ENCODE peak calls at places on chromosomes 7 and 10, in five cellular contexts. V is gastrocnemius medialis, I is Peyer's patch, Q is cardiac muscle cell, T is HFF-Myc. B is an unnamed sample.

GRCh38 chr10:129936266-129936922 is 27.7 kb downstream of the EBF3 start:
- DNase-seq in I (peak), V (no peak), Q (no peak), T (no peak), B (peak)

GRCh38 chr7:137681657-137682562 is 164.9 kb downstream of the DGKI start:
- DNase-seq in I (no peak), T (no peak), V (no peak), Q (peak), B (no peak)

GRCh38 chr10:3777876-3778707 is 6.9 kb downstream of the KLF6 start:
- DNase-seq in V (no peak), T (no peak), I (peak), Q (peak), B (no peak)

GRCh38 chr7:121798896-121799295 is 74.1 kb upstream of the PTPRZ1 start:
- DNase-seq in Q (no peak), V (no peak), T (no peak), I (no peak), B (no peak)

GRCh38 chr10:64091889-64092288 is 570.7 kb downstream of the REEP3 start:
- DNase-seq in I (no peak), T (no peak), Q (peak), V (no peak), B (peak)

GRCh38 chr10:30825495-30825894 is 195.9 kb upstream of the LYZL2 start:
- DNase-seq in T (no peak), V (no peak), I (no peak), Q (no peak), B (no peak)

GRCh38 chr10:72802291-72803118 is 91.0 kb upstream of the OIT3 start:
- DNase-seq in I (no peak), V (no peak), Q (peak), T (no peak), B (no peak)

GRCh38 chr10:132213917-132214316 is 27.2 kb downstream of the DPYSL4 start:
- DNase-seq in T (no peak), V (no peak), I (no peak), Q (no peak), B (no peak)

GRCh38 chr7:29955799-29956476 is 33.7 kb downstream of the SCRN1 start:
- DNase-seq in Q (no peak), I (peak), V (no peak), T (no peak), B (peak)

GRCh38 chr7:77184990-77185389 is 14.6 kb downstream of the FGL2 start:
- DNase-seq in I (no peak), Q (peak), V (no peak), T (no peak), B (no peak)

DNA sequence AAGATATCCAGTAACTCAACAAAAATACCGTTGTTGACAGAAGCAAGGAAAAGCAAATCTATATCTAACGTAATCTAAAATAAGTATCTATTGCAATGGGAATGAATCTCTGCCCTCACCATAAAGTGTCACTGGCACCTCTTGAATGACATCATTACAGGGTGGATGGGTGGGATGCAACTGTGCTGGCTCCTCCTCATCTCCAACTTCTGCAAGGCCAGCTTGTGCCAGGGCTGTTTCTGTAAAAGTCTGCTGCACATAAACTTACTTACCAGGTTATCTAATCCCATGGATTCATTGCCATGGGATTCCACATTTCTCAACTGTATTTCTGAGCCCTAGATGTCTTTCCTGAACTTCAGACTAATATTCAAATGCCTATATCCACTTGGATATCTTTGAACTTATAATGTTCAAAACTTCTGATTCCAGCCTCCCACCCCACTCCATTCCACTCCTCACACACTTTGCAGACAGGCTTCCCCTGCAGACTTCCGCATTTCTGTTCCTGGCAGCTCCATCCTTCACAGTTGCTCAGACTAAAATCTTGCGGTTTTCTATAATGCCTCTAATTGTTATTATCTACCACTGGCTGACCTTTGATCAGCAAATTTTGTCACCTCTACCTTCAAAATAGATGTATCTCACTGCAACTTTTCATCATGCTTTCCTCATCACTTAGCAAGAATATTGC is 10.7 kb downstream of the FGL2 start:
- DNase-seq in V (no peak), Q (no peak), I (no peak), T (no peak), B (no peak)
- TF ChIP-seq CTCF in V (no peak), Q (no peak), I (no peak), T (no peak), B (no peak)

DNA sequence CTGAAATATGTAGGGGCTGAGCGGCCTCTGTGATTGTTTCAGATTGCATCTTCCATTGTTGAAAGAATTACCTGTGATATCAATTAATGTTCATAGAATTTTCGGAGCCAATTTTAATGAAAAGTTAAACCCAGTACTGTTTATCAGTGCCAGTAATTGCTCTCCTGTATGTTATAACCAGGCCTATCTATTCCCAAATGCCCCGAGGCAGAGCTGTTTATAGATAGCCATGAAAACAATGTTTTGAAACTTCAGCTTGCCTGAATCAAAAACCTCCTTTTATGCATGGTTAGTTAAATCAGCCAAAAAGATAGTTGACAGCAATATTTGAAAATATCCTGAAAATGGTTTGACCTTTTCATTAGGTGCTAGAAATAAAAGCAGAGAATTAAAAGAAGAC is 50.1 kb upstream of the HDAC9 start:
- DNase-seq in T (no peak), V (no peak), Q (no peak), I (no peak), B (no peak)
- TF ChIP-seq CTCF in T (no peak), V (no peak), Q (no peak), I (no peak), B (no peak)

DNA sequence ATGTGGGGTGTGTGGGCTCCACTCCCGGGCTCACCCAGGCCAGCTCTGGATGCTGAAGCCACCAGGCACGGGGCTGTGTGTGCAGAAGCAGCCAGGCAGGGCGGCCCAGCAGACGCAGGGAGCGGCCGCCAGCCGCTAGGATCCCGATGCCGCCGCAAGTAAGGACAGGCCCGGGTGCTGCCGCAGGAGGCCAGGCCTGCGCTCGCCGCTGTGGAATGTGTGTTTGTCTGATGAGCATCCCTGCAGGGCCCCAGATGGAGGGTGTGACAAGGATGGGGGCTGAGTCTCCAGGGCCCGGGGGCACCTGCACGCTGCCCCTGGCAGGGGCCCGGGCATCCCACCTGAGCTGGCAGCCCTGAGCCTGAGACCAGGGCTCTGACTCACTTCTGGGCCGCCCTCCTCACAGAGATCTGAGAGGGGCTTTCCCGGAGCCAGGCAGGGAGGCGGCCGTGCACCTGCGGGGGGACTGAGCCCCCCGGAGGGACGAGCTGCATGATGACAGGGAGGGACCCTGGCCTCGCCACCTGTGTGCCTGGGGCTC is 101.5 kb downstream of the FOXL3 start:
- DNase-seq in I (peak), Q (no peak), T (no peak), V (peak), B (no peak)
- TF ChIP-seq CTCF in I (no peak), Q (no peak), T (no peak), V (no peak), B (no peak)

GRCh38 chr7:55975944-55976633 is 11.7 kb downstream of the NIPSNAP2 start:
- DNase-seq in Q (no peak), I (no peak), T (no peak), V (no peak), B (no peak)
- TF ChIP-seq CTCF in Q (no peak), I (no peak), T (no peak), V (no peak), B (no peak)

DNA sequence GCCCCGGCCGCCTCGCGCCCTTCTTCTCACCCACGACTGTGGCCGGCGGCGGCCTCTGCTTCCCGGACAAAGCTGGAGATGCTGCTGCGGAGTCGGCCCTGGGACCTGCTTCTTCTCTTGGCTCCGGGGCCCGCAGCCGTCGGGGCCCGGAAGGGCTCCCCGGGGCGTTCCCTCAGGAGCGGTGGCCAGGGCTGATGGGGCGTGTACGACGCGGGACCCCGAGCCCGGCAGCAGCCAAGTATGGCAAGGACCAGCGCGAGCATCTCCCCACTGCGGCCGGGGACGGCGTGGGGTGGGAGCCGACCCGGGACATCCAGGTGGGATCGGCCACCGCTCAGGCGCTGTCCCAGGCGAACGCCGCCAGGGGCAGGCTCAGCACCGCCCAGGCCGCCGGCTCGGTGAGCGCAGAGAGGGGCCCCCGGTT is 27.6 kb upstream of the BMS1 start:
- DNase-seq in V (no peak), Q (no peak), I (no peak), T (no peak), B (peak)
- TF ChIP-seq CTCF in V (no peak), Q (peak), I (no peak), T (no peak), B (peak)

GRCh38 chr10:26624017-26624416 is 73.5 kb upstream of the PDSS1 start:
- DNase-seq in V (no peak), Q (no peak), I (no peak), T (no peak), B (no peak)

GRCh38 chr10:26622891-26623290 is 74.6 kb upstream of the PDSS1 start:
- DNase-seq in V (no peak), Q (no peak), T (no peak), I (no peak), B (no peak)

GRCh38 chr10:26626066-26626465 is 71.4 kb upstream of the PDSS1 start:
- DNase-seq in I (no peak), Q (no peak), V (no peak), T (no peak), B (no peak)

GRCh38 chr10:26628395-26628794 is 69.1 kb upstream of the PDSS1 start:
- DNase-seq in Q (no peak), I (no peak), V (no peak), T (no peak), B (no peak)

GRCh38 chr10:26627320-26627719 is 70.2 kb upstream of the PDSS1 start:
- DNase-seq in I (no peak), T (no peak), Q (no peak), V (no peak), B (peak)
- TF ChIP-seq CTCF in I (no peak), T (peak), Q (no peak), V (no peak), B (no peak)

GRCh38 chr10:118107040-118107439 is 60.3 kb upstream of the RAB11FIP2 start:
- DNase-seq in Q (no peak), T (no peak), I (no peak), V (no peak), B (no peak)

GRCh38 chr10:118107541-118107940 is 60.8 kb upstream of the RAB11FIP2 start:
- DNase-seq in V (no peak), I (no peak), Q (no peak), T (no peak), B (no peak)

GRCh38 chr10:118108194-118109026 is 61.7 kb upstream of the RAB11FIP2 start:
- DNase-seq in V (no peak), I (no peak), T (peak), Q (no peak), B (no peak)

GRCh38 chr10:118102116-118102515 is 55.4 kb upstream of the RAB11FIP2 start:
- DNase-seq in V (no peak), I (no peak), T (no peak), Q (no peak), B (no peak)

GRCh38 chr10:118106426-118106825 is 59.7 kb upstream of the RAB11FIP2 start:
- DNase-seq in Q (peak), I (no peak), T (peak), V (no peak), B (no peak)
- TF ChIP-seq CTCF in Q (peak), I (no peak), T (peak), V (no peak), B (peak)

DNA sequence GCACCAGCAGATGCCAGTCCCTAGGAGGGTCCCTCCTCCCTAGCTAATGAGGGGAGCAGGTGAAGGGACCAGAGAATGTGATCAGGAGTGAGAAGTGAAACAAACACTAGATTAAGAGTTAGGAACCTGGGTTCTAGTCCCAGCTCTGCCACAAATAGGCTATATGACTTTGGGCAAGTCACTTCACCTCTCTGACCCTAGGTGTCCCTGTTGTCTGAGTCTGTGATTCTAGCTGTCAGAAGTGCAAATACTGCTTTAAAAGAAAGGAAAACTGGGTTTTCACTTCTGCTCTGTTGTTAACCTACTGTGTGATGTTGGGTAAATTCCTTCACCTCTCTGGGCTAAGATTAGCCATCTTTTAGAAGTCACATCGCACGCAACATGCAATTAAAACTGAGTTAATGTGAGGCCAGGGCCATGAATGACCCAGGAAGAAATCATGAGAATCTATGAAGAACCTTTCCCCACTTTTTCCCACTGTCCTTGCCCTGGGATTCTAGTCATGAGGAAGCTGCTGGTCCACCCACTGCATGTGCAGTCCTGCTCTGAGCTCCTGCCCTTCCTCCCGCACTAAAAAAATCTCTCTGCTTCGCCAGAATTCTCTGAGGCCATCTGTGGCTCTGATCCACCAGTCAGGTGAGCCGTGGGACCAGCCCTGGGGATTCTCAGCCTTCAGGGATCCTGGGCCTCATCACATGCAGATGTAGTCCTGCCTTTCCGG is 181.8 kb downstream of the PLXNA4 start:
- DNase-seq in Q (peak), V (no peak), I (no peak), T (no peak), B (no peak)
- TF ChIP-seq CTCF in Q (peak), V (no peak), I (no peak), T (no peak), B (no peak)

DNA sequence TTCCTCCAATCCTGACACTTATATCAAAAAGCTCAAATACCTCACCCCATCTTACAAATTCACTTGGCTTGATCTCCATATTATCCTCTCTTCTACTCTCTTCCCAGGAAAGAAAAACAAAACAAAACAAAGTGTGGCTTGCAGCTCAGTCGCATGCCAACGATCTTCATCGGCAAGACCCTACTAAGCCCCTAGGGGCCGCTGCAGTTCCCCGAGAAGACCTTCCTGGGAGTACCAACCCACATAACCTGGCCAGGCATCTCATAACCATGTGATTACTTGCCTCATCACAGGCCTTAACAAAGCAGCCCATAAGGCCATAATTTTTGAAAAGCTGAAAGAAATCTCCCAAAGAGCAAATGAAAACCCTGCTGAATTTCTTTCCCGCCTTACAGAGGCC is 103.7 kb downstream of the ZNF92 start:
- DNase-seq in Q (peak), I (no peak), T (no peak), V (no peak), B (peak)
- TF ChIP-seq CTCF in Q (peak), I (no peak), T (peak), V (no peak), B (peak)

B was measured in glutamatergic neuron.